ENCODE peak calls at places on chromosomes 7 and 10, in ten cellular contexts. E, B, M, T, Q, S, P, G, L and H are unnamed samples.

GRCh38 chr7:94696981-94697670 is 41.2 kb upstream of the SGCE start:
- DNase-seq in E (peak; percentile 93), B (peak; percentile 95), M (peak; percentile 44), T (no peak), Q (peak; percentile 77), S (no peak), P (no peak), G (peak; percentile 97), L (peak; percentile 72), H (no peak)

GRCh38 chr10:129962092-129962494 is 2.0 kb downstream of the EBF3 start:
- DNase-seq in E (no peak), B (no peak), M (no peak), T (no peak), Q (no peak), S (no peak), P (no peak), G (no peak), L (no peak), H (peak; percentile 21)

GRCh38 chr7:24907311-24907886 is 72.6 kb downstream of the OSBPL3 start:
- DNase-seq in E (peak; percentile 86), B (peak; percentile 61), M (no peak), T (no peak), Q (no peak), S (no peak), P (no peak), G (peak; percentile 76), L (no peak), H (no peak)

GRCh38 chr7:144384071-144384470 is 19.4 kb downstream of the NOBOX start:
- DNase-seq in E (peak; percentile 67), B (peak; percentile 48), M (no peak), T (peak; percentile 20), Q (no peak), S (no peak), P (no peak), G (no peak), L (no peak), H (peak; percentile 21)

GRCh38 chr10:102812213-102812876 is 24.9 kb downstream of the CYP17A1 start:
- DNase-seq in E (peak; percentile 23), B (no peak), M (no peak), T (no peak), Q (no peak), S (no peak), P (no peak), G (no peak), L (no peak), H (no peak)

GRCh38 chr7:123746055-123746454 is 2.7 kb downstream of the WASL start:
- DNase-seq in E (no peak), B (no peak), M (no peak), T (no peak), Q (no peak), S (no peak), P (no peak), G (no peak), L (no peak), H (no peak)

GRCh38 chr7:74481458-74482324 is 28.0 kb downstream of the GTF2IRD1 start:
- DNase-seq in E (peak; percentile 27), B (peak; percentile 20), M (no peak), T (no peak), Q (no peak), S (no peak), P (no peak), G (peak; percentile 31), L (no peak), H (no peak)

GRCh38 chr10:1107679-1108078 is 51.5 kb downstream of the WDR37 start:
- DNase-seq in E (no peak), B (no peak), M (peak; percentile 31), T (no peak), Q (no peak), S (peak; percentile 54), P (no peak), G (no peak), L (no peak), H (no peak)

GRCh38 chr7:90655566-90655965 is 59.4 kb downstream of the CDK14 start:
- DNase-seq in E (peak; percentile 97), B (peak; percentile 73), M (no peak), T (no peak), Q (no peak), S (no peak), P (no peak), G (peak; percentile 94), L (no peak), H (no peak)

GRCh38 chr7:150940446-150941102 is 37.5 kb downstream of the KCNH2 start:
- DNase-seq in E (no peak), B (no peak), M (no peak), T (no peak), Q (no peak), S (peak; percentile 7), P (no peak), G (no peak), L (peak; percentile 1), H (no peak)

GRCh38 chr7:92751902-92752901 is 84.2 kb downstream of the CDK6 start:
- DNase-seq in E (peak; percentile 95), B (peak; percentile 76), M (no peak), T (no peak), Q (peak; percentile 84), S (no peak), P (no peak), G (peak; percentile 98), L (no peak), H (no peak)

GRCh38 chr7:99504281-99504602 is 220 bp upstream of the ZKSCAN5 start:
- DNase-seq in E (peak; percentile 96), B (peak; percentile 98), M (no peak), T (peak; percentile 100), Q (no peak), S (no peak), P (no peak), G (no peak), L (no peak), H (no peak)

GRCh38 chr7:152137476-152138025 is 112.1 kb downstream of the GALNT11 start:
- DNase-seq in E (peak; percentile 20), B (no peak), M (no peak), T (no peak), Q (no peak), S (no peak), P (no peak), G (peak; percentile 10), L (no peak), H (no peak)

GRCh38 chr10:49408437-49409306 is 12.8 kb upstream of the DRGX start:
- DNase-seq in E (no peak), B (no peak), M (no peak), T (peak; percentile 64), Q (no peak), S (no peak), P (no peak), G (no peak), L (no peak), H (no peak)

GRCh38 chr10:61819208-61819607 is 82.3 kb upstream of the ARID5B start:
- DNase-seq in E (no peak), B (no peak), M (no peak), T (no peak), Q (no peak), S (no peak), P (no peak), G (no peak), L (no peak), H (no peak)

GRCh38 chr10:61812052-61812721 is 89.3 kb upstream of the ARID5B start:
- DNase-seq in E (no peak), B (no peak), M (no peak), T (no peak), Q (no peak), S (no peak), P (no peak), G (no peak), L (no peak), H (no peak)

GRCh38 chr10:61812920-61813319 is 88.6 kb upstream of the ARID5B start:
- DNase-seq in E (no peak), B (no peak), M (no peak), T (no peak), Q (no peak), S (no peak), P (no peak), G (no peak), L (no peak), H (no peak)

GRCh38 chr10:61814160-61814559 is 87.3 kb upstream of the ARID5B start:
- DNase-seq in E (no peak), B (no peak), M (no peak), T (no peak), Q (no peak), S (no peak), P (no peak), G (no peak), L (no peak), H (no peak)

DNA sequence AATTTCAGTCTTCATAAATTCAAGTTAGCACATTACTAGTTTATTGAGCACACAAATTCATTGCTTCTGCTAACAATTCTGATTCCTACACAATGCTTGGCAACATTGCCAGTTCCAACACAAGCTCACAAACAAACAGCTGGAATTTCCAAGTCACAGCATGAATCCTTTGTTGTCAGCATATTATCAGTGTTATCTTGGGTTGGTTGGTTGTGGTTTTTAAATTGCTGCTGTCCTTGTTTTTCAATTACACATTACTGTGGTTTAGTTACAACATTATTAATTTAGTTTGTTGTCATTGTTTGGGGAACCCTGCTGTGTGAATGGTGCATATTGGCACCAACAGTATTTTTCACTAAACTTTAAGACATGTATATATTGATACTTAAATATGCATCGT is 86.0 kb upstream of the ARID5B start:
- DNase-seq in E (no peak), B (peak; percentile 16), M (no peak), T (no peak), Q (no peak), S (no peak), P (no peak), G (no peak), L (no peak), H (no peak)
- TF ChIP-seq CTCF in E (no peak), B (no peak), M (no peak), T (no peak), Q (no peak), S (no peak), P (no peak), G (no peak), L (no peak), H (no peak)

GRCh38 chr10:88879754-88880286 is at the start of gene STAMBPL1:
- DNase-seq in E (no peak), B (no peak), M (peak; percentile 61), T (no peak), Q (no peak), S (no peak), P (no peak), G (no peak), L (no peak), H (no peak)
- TF ChIP-seq CTCF in E (no peak), B (no peak), M (no peak), T (no peak), Q (no peak), S (no peak), P (no peak), G (no peak), L (no peak), H (no peak)

GRCh38 chr7:18174996-18175395 is 147.3 kb upstream of the PRPS1L1 start:
- DNase-seq in E (no peak), B (no peak), M (no peak), T (no peak), Q (no peak), S (no peak), P (no peak), G (no peak), L (no peak), H (no peak)
- TF ChIP-seq CTCF in E (no peak), B (no peak), M (no peak), T (no peak), Q (no peak), S (no peak), P (no peak), G (no peak), L (no peak), H (no peak)

DNA sequence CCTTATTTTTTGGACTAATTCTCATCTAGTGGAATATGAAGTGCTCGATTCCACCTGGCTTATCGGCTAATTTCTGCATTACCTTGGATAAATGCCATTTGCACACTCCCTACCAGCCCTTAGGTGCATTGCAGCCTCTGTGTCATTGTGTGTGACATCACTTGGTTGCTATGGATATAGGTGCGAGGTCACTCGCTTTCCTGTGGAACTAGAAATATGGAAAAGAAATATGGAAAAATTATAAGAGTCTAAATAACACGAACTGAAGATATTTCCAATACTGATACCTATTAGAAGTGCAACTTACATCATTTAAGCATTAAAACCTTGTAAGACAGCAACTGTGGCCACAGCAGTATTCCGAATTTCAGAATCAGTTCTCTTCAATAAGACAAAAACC is 2.0 kb downstream of the YWHAG start:
- DNase-seq in E (peak; percentile 57), B (no peak), M (no peak), T (no peak), Q (no peak), S (no peak), P (no peak), G (peak; percentile 61), L (no peak), H (no peak)
- TF ChIP-seq CTCF in E (no peak), B (peak; percentile 19), M (peak; percentile 22), T (no peak), Q (no peak), S (peak; percentile 59), P (no peak), G (no peak), L (no peak), H (no peak)